ENCODE peak calls at places on chromosome 4, in eight cellular contexts. O, N, A, J, K, U, X and D are unnamed samples.

GRCh38 chr4:125735107-125735506 is 420.4 kb downstream of the FAT4 start:
- DNase-seq in O (no peak), J (no peak), K (peak), U (peak), N (peak), A (no peak), X (peak), D (peak)

GRCh38 chr4:128471576-128471975 is 184.0 kb upstream of the PGRMC2 start:
- DNase-seq in N (peak), X (peak), A (no peak), K (no peak), J (no peak), O (no peak), U (no peak), D (no peak)

GRCh38 chr4:1501754-1502500 is 95.7 kb upstream of the NKX1-1 start:
- DNase-seq in X (no peak), A (no peak), N (no peak), J (peak), U (no peak), O (no peak), K (no peak), D (no peak)

GRCh38 chr4:54961357-54961975 is 163.9 kb downstream of the KDR start:
- DNase-seq in J (peak), X (peak), N (peak), U (no peak), O (no peak), K (peak), A (peak), D (no peak)

GRCh38 chr4:111066887-111067286 is 444.0 kb upstream of the PITX2 start:
- DNase-seq in X (no peak), O (no peak), N (peak), A (no peak), K (peak), J (no peak), U (no peak), D (peak)

GRCh38 chr4:1503583-1504471 is 97.6 kb upstream of the NKX1-1 start:
- DNase-seq in X (no peak), U (no peak), K (no peak), O (no peak), A (no peak), N (no peak), J (no peak), D (no peak)

GRCh38 chr4:67886281-67886680 is 2.5 kb upstream of the TMPRSS11D start:
- DNase-seq in J (no peak), K (peak), N (peak), U (no peak), X (no peak), O (no peak), A (no peak), D (peak)

GRCh38 chr4:40745585-40745984 is 4.2 kb upstream of the NSUN7 start:
- DNase-seq in N (no peak), U (no peak), X (no peak), A (no peak), J (no peak), O (no peak), K (no peak), D (no peak)

GRCh38 chr4:40194602-40195161 is 2.1 kb upstream of the RHOH start:
- DNase-seq in A (peak), U (no peak), K (no peak), N (peak), X (peak), J (no peak), O (no peak), D (no peak)

GRCh38 chr4:93444860-93445259 is 383.7 kb upstream of the ATOH1 start:
- DNase-seq in U (no peak), X (peak), A (no peak), N (no peak), K (no peak), J (no peak), O (no peak), D (no peak)